ENCODE peak calls at places on chromosome 14, in ten cellular contexts. P, A, C, U, H, B, Y, N, X and L are unnamed samples. For H3K4me1, the result is how much of the 10 kb centered on the place peaks cover.

GRCh38 chr14:90555126-90556049 is 158.6 kb downstream of the CALM1 start:
- DNase-seq in H (peak), X (no peak), N (no peak), C (no peak), U (no peak), A (no peak), B (no peak), Y (no peak), P (no peak), L (no peak)

GRCh38 chr14:91412939-91413338 is 4.7 kb downstream of the CCDC88C start:
- DNase-seq in B (no peak), H (no peak), X (no peak), P (no peak), A (no peak), U (no peak), Y (no peak), N (no peak), C (no peak), L (no peak)

GRCh38 chr14:46818147-46818546 is 166.6 kb upstream of the RPL10L start:
- DNase-seq in U (no peak), H (no peak), A (no peak), C (no peak), N (no peak), X (no peak), P (peak), B (no peak), Y (no peak), L (no peak)

GRCh38 chr14:57732886-57733285 is 133.0 kb downstream of the SLC35F4 start:
- DNase-seq in Y (no peak), U (no peak), P (no peak), C (no peak), X (no peak), H (no peak), N (no peak), B (no peak), A (peak), L (peak)

GRCh38 chr14:52124791-52125661 is 56.2 kb upstream of the NID2 start:
- DNase-seq in C (no peak), A (peak), H (no peak), P (peak), X (no peak), Y (no peak), N (no peak), B (peak), U (no peak), L (no peak)

GRCh38 chr14:92890830-92891598 is 31.9 kb upstream of the CHGA start:
- DNase-seq in Y (no peak), H (no peak), P (no peak), C (no peak), X (no peak), B (no peak), U (no peak), N (no peak), A (peak), L (no peak)

GRCh38 chr14:76615331-76615730 is 145.9 kb upstream of the VASH1 start:
- DNase-seq in Y (no peak), P (no peak), A (no peak), B (no peak), N (no peak), C (no peak), H (no peak), U (no peak), X (no peak), L (no peak)

GRCh38 chr14:52951730-52952481 is 1.1 kb upstream of the FERMT2 start:
- DNase-seq in C (peak), X (no peak), P (peak), Y (peak), H (no peak), A (peak), U (no peak), B (peak), N (peak), L (peak)

GRCh38 chr14:89845346-89845745 is 109.2 kb downstream of the EFCAB11 start:
- DNase-seq in N (no peak), C (no peak), A (peak), H (no peak), Y (no peak), X (no peak), U (no peak), P (no peak), B (no peak), L (no peak)

GRCh38 chr14:96001866-96002510 is 37.2 kb upstream of the C14orf132 start:
- DNase-seq in C (no peak), H (no peak), B (no peak), A (no peak), Y (no peak), N (no peak), P (peak), X (no peak), U (no peak), L (no peak)

GRCh38 chr14:105745433-105746123 is 219.2 kb downstream of the TMEM121 start:
- DNase-seq in N (no peak), Y (no peak), B (no peak), X (no peak), A (no peak), P (no peak), C (no peak), H (peak), U (no peak), L (no peak)

GRCh38 chr14:68569546-68569908 is 223.3 kb downstream of the ZFP36L1 start:
- DNase-seq in U (no peak), Y (no peak), P (no peak), B (no peak), A (no peak), X (no peak), C (no peak), H (no peak), N (no peak), L (no peak)

GRCh38 chr14:67833403-67833802 is 13.8 kb downstream of the RAD51B start:
- DNase-seq in U (no peak), B (no peak), X (no peak), N (no peak), H (no peak), Y (no peak), C (no peak), P (no peak), A (peak), L (no peak)

GRCh38 chr14:106694638-106695393 is 1168.4 kb downstream of the TMEM121 start:
- DNase-seq in C (no peak), U (peak), A (no peak), B (peak), P (no peak), H (no peak), X (no peak), Y (no peak), N (no peak), L (no peak)

GRCh38 chr14:104276435-104276834 is 138.0 kb downstream of the KIF26A start:
- DNase-seq in A (no peak), C (no peak), P (no peak), H (peak), Y (no peak), X (no peak), N (no peak), U (no peak), B (no peak), L (peak)
- H3K4me1 ChIP-seq in A (under half), C (under half), P (under half), H (under half), Y (under half), X (under half), N (under half), U (under half), B (under half), L (under half)

GRCh38 chr14:102215071-102215470 is 75.4 kb downstream of the WDR20 start:
- DNase-seq in U (no peak), B (no peak), X (no peak), P (no peak), C (peak), N (no peak), A (peak), Y (peak), H (no peak), L (no peak)

GRCh38 chr14:102213470-102213869 is 73.8 kb downstream of the WDR20 start:
- DNase-seq in X (no peak), A (no peak), B (no peak), Y (no peak), H (no peak), U (no peak), P (no peak), C (no peak), N (no peak), L (no peak)

GRCh38 chr14:102215522-102216250 is 76.0 kb downstream of the WDR20 start:
- DNase-seq in A (peak), Y (no peak), X (no peak), U (no peak), C (no peak), N (no peak), B (no peak), H (no peak), P (no peak), L (no peak)

GRCh38 chr14:102212845-102213244 is 73.1 kb downstream of the WDR20 start:
- DNase-seq in A (no peak), N (no peak), P (no peak), U (no peak), Y (no peak), X (no peak), B (no peak), H (peak), C (no peak), L (no peak)

GRCh38 chr14:102213984-102214658 is 74.4 kb downstream of the WDR20 start:
- DNase-seq in P (no peak), X (peak), H (peak), U (no peak), C (no peak), B (no peak), N (no peak), Y (no peak), A (peak), L (no peak)
- TF ChIP-seq CTCF in P (peak), X (peak), H (no peak), U (peak), C (no peak), B (no peak), N (peak), Y (no peak), A (peak), L (no peak)

GRCh38 chr14:61582815-61583214 is 112.5 kb upstream of the HIF1A start:
- DNase-seq in N (no peak), Y (no peak), H (no peak), B (no peak), U (peak), A (no peak), P (no peak), X (no peak), C (no peak), L (no peak)
- H3K4me1 ChIP-seq in N (under half), Y (under half), H (under half), B (under half), U (under half), A (under half), P (under half), X (under half), C (under half), L (under half)

DNA sequence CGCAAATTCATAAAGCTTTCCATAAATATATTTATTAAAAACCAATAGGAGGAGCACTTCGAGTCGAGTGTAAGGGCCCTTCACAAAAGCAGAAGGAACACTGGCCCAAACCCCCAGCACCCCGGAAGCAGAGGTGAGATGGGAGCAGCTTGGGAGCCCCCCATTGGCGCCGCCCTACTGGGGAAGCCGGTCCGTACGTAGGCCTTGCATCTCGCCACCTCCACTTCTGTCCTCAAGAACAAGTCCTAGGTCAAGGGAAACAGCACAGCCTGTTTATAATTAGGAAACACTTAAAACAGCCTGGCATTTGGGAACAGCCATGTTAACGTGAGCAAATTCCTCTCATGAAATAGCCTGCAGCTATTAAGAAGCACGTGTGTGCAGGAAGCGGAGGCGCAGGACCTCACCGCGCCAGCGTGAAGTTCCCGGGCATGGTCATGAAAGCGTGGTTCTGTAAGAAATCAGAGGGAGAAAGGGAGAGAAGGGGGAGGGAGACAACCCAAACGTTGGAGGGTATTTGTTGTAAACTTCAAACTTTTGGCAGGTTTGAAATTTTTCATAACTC is 7.7 kb downstream of the ANKRD9 start:
- DNase-seq in X (peak), A (no peak), P (peak), Y (no peak), U (no peak), B (no peak), H (no peak), C (no peak), N (no peak), L (no peak)
- TF ChIP-seq CTCF in X (peak), A (peak), P (peak), Y (no peak), U (peak), B (peak), H (no peak), C (peak), N (peak), L (no peak)